ENCODE peak calls at places on chromosomes 5 and 9, in nine cellular contexts. X is CD8-positive, alpha-beta T cell; D is bronchial epithelial cell; M is activated T-cell treated with anti-CD3 and anti-CD28 coated beads for 1 hour; U is left ventricle myocardium superior; F is fibroblast of the aortic adventitia; C is NCI-H345; B is activated naive CD4-positive, alpha-beta T cell treated with anti-CD3 and anti-CD28 coated beads, Interleukin-2, amount 10 ng/mL, durations not matched to agents 7 days and 5 days; Y is stimulated activated CD4-positive, alpha-beta T cell treated with anti-CD3 and anti-CD28 coated beads, Interleukin-2, amount 100 ng/mL, for 48 hours. E is an unnamed sample.

GRCh38 chr5:122183098-122183794 is 53.9 kb downstream of the ZNF474 start:
- DNase-seq in X (no peak), D (peak; percentile 92), M (no peak), U (peak; percentile 77), F (peak; percentile 94), C (peak; percentile 25), B (no peak), Y (no peak), E (peak; percentile 86)

GRCh38 chr5:172858511-172858989 is 24.5 kb downstream of the ERGIC1 start:
- DNase-seq in X (no peak), D (no peak), M (no peak), U (no peak), F (peak; percentile 28), C (no peak), B (no peak), Y (no peak), E (no peak)

GRCh38 chr9:130780865-130781504 is 54.1 kb upstream of the ABL1 start:
- DNase-seq in X (no peak), D (no peak), M (no peak), U (peak; percentile 54), F (peak; percentile 100), C (no peak), B (no peak), Y (no peak), E (peak; percentile 76)

GRCh38 chr5:43540746-43541145 is 16.1 kb downstream of the PAIP1 start:
- DNase-seq in X (no peak), D (no peak), M (no peak), U (no peak), F (no peak), C (no peak), B (no peak), Y (no peak), E (no peak)

GRCh38 chr9:12708562-12709298 is 15.5 kb downstream of the TYRP1 start:
- DNase-seq in X (no peak), D (peak; percentile 89), M (no peak), U (no peak), F (peak; percentile 75), C (no peak), B (no peak), Y (no peak), E (no peak)

GRCh38 chr9:130427326-130427725 is 17.4 kb upstream of the ASS1 start:
- DNase-seq in X (no peak), D (no peak), M (no peak), U (no peak), F (no peak), C (no peak), B (no peak), Y (no peak), E (no peak)

GRCh38 chr9:79387091-79387490 is 184.7 kb upstream of the TLE4 start:
- DNase-seq in X (no peak), D (no peak), M (no peak), U (no peak), F (no peak), C (no peak), B (no peak), Y (no peak), E (no peak)

GRCh38 chr5:66129184-66129583 is 14.9 kb upstream of the SREK1 start:
- DNase-seq in X (no peak), D (no peak), M (no peak), U (no peak), F (no peak), C (no peak), B (no peak), Y (no peak), E (no peak)

GRCh38 chr5:151018846-151019245 is 1.5 kb upstream of the GPX3 start:
- DNase-seq in X (no peak), D (no peak), M (no peak), U (no peak), F (no peak), C (no peak), B (no peak), Y (no peak), E (no peak)

GRCh38 chr5:173741729-173742431 is 125.4 kb upstream of the BOD1 start:
- DNase-seq in X (no peak), D (no peak), M (no peak), U (no peak), F (no peak), C (no peak), B (no peak), Y (no peak), E (no peak)

GRCh38 chr9:111945216-111945615 is 48.6 kb downstream of the UGCG start:
- DNase-seq in X (no peak), D (no peak), M (no peak), U (no peak), F (peak; percentile 51), C (no peak), B (peak; percentile 50), Y (peak; percentile 22), E (no peak)

GRCh38 chr9:132164604-132165362 is 2.9 kb downstream of the NTNG2 start:
- DNase-seq in X (no peak), D (peak; percentile 14), M (no peak), U (no peak), F (peak; percentile 78), C (no peak), B (no peak), Y (no peak), E (peak; percentile 61)

GRCh38 chr5:172042183-172042582 is 35.7 kb upstream of the FBXW11 start:
- DNase-seq in X (no peak), D (no peak), M (no peak), U (no peak), F (no peak), C (no peak), B (no peak), Y (no peak), E (no peak)

GRCh38 chr5:54663876-54664275 is 146.3 kb downstream of the SNX18 start:
- DNase-seq in X (no peak), D (peak; percentile 78), M (no peak), U (peak; percentile 35), F (peak; percentile 98), C (no peak), B (no peak), Y (no peak), E (peak; percentile 34)

GRCh38 chr9:93575706-93576295 is 583 bp upstream of the PHF2 start:
- DNase-seq in X (peak; percentile 77), D (no peak), M (peak; percentile 44), U (peak; percentile 69), F (peak; percentile 27), C (no peak), B (peak; percentile 72), Y (peak; percentile 39), E (peak; percentile 65)

GRCh38 chr5:179168636-179169035 is 108.5 kb downstream of the ZNF354C start:
- DNase-seq in X (no peak), D (no peak), M (no peak), U (no peak), F (peak; percentile 30), C (no peak), B (peak; percentile 11), Y (no peak), E (peak; percentile 13)

GRCh38 chr9:128863647-128864046 is 18.1 kb downstream of the KYAT1 start:
- DNase-seq in X (peak; percentile 95), D (peak; percentile 41), M (peak; percentile 87), U (peak; percentile 86), F (peak; percentile 62), C (peak; percentile 51), B (peak; percentile 91), Y (peak; percentile 86), E (peak; percentile 75)

GRCh38 chr9:70581214-70581966 is 166.9 kb upstream of the KLF9 start:
- DNase-seq in X (no peak), D (no peak), M (no peak), U (no peak), F (no peak), C (no peak), B (no peak), Y (no peak), E (no peak)

GRCh38 chr9:21505425-21506179 is 23.5 kb upstream of the IFNE start:
- DNase-seq in X (no peak), D (peak; percentile 80), M (no peak), U (no peak), F (no peak), C (no peak), B (no peak), Y (no peak), E (no peak)

GRCh38 chr5:177133845-177134652 is 476 bp downstream of the NSD1 start:
- DNase-seq in X (peak; percentile 78), D (no peak), M (no peak), U (peak; percentile 65), F (peak; percentile 37), C (peak; percentile 54), B (peak; percentile 58), Y (peak; percentile 30), E (peak; percentile 52)

GRCh38 chr9:124180557-124180956 is 77.2 kb upstream of the NEK6 start:
- DNase-seq in X (no peak), D (no peak), M (no peak), U (peak; percentile 63), F (peak; percentile 53), C (peak; percentile 85), B (no peak), Y (no peak), E (peak; percentile 35)

GRCh38 chr5:34534237-34535108 is 121.7 kb upstream of the RAI14 start:
- DNase-seq in X (no peak), D (peak; percentile 91), M (no peak), U (no peak), F (peak; percentile 95), C (no peak), B (no peak), Y (no peak), E (no peak)

GRCh38 chr5:10902145-10902544 is 141.1 kb upstream of the DAP start:
- DNase-seq in X (no peak), D (peak; percentile 10), M (no peak), U (no peak), F (peak; percentile 13), C (no peak), B (no peak), Y (no peak), E (no peak)

GRCh38 chr9:76373173-76373771 is 21.0 kb downstream of the RFK start:
- DNase-seq in X (no peak), D (peak; percentile 75), M (no peak), U (peak; percentile 57), F (peak; percentile 96), C (no peak), B (no peak), Y (no peak), E (peak; percentile 65)

GRCh38 chr5:80871541-80871961 is 88.6 kb upstream of the RASGRF2 start:
- DNase-seq in X (no peak), D (peak; percentile 68), M (no peak), U (no peak), F (peak; percentile 20), C (no peak), B (no peak), Y (peak; percentile 43), E (no peak)

GRCh38 chr9:114264806-114265550 is 57.9 kb upstream of the ORM1 start:
- DNase-seq in X (no peak), D (no peak), M (no peak), U (no peak), F (no peak), C (no peak), B (no peak), Y (no peak), E (no peak)

GRCh38 chr9:3268260-3268659 is 257.5 kb downstream of the RFX3 start:
- DNase-seq in X (no peak), D (peak; percentile 67), M (no peak), U (no peak), F (no peak), C (no peak), B (no peak), Y (no peak), E (no peak)

E was measured in left cardiac atrium.